ENCODE peak calls at places on chromosomes 5 and 9, in four cellular contexts. K, R, V and G are unnamed samples.
A peak's percentile ranks its signal among the peaks of the same experiment; 100 is the strongest.

GRCh38 chr5:139649082-139649991 is 1.2 kb downstream of the CXXC5 start:
- DNase-seq in V (peak; percentile 85), R (no peak), K (no peak), G (no peak)

GRCh38 chr9:107540167-107540566 is 50.6 kb upstream of the KLF4 start:
- DNase-seq in K (no peak), R (no peak), V (no peak), G (no peak)

GRCh38 chr5:31237159-31237558 is 43.7 kb downstream of the CDH6 start:
- DNase-seq in K (no peak), R (no peak), V (no peak), G (no peak)

GRCh38 chr9:135491764-135492163 is 8.7 kb upstream of the MRPS2 start:
- DNase-seq in R (no peak), V (no peak), K (no peak), G (no peak)

GRCh38 chr9:4567601-4568000 is 77.3 kb downstream of the SLC1A1 start:
- DNase-seq in R (no peak), K (no peak), V (no peak), G (no peak)

GRCh38 chr9:130805510-130806387 is 29.3 kb upstream of the ABL1 start:
- DNase-seq in K (no peak), V (no peak), R (peak; percentile 40), G (no peak)

GRCh38 chr9:11702529-11702928 is 990.7 kb upstream of the TYRP1 start:
- DNase-seq in K (no peak), V (no peak), R (no peak), G (no peak)

GRCh38 chr5:175377816-175378215 is 66.2 kb downstream of the DRD1 start:
- DNase-seq in R (peak; percentile 51), K (no peak), V (no peak), G (peak; percentile 70)

GRCh38 chr5:1760656-1761452 is 38.8 kb downstream of the MRPL36 start:
- DNase-seq in K (no peak), V (peak; percentile 46), R (no peak), G (no peak)

GRCh38 chr5:115601709-115602584 is at the start of gene TICAM2:
- DNase-seq in V (peak; percentile 80), R (peak; percentile 83), K (peak; percentile 34), G (no peak)

GRCh38 chr9:5566054-5566618 is 55.8 kb downstream of the PDCD1LG2 start:
- DNase-seq in K (peak; percentile 91), R (no peak), V (no peak), G (no peak)

GRCh38 chr5:23727271-23727670 is 219.9 kb downstream of the PRDM9 start:
- DNase-seq in K (no peak), V (no peak), R (no peak), G (no peak)

GRCh38 chr5:133595465-133595864 is 16.9 kb downstream of the FSTL4 start:
- DNase-seq in K (no peak), V (no peak), R (no peak), G (no peak)

GRCh38 chr5:129135633-129136032 is 41.1 kb downstream of the ISOC1 start:
- DNase-seq in R (no peak), V (no peak), K (no peak), G (no peak)

GRCh38 chr5:169814045-169814444 is 166.2 kb downstream of the INSYN2B start:
- DNase-seq in V (no peak), K (no peak), R (no peak), G (no peak)

GRCh38 chr9:114154597-114155102 is 687 bp upstream of the COL27A1 start:
- DNase-seq in R (peak; percentile 31), K (peak; percentile 37), V (peak; percentile 54), G (no peak)

GRCh38 chr5:27266184-27266583 is 227.8 kb upstream of the CDH9 start:
- DNase-seq in V (no peak), K (no peak), R (peak; percentile 72), G (no peak)

GRCh38 chr9:79812507-79813261 is 240.9 kb downstream of the TLE4 start:
- DNase-seq in K (no peak), V (no peak), R (peak; percentile 80), G (no peak)

GRCh38 chr5:112978836-112979235 is 2.2 kb downstream of the DCP2 start:
- DNase-seq in K (no peak), V (no peak), R (no peak), G (no peak)
- TF ChIP-seq EZH2 in K (no peak), V (no peak), R (no peak), G (no peak)

DNA sequence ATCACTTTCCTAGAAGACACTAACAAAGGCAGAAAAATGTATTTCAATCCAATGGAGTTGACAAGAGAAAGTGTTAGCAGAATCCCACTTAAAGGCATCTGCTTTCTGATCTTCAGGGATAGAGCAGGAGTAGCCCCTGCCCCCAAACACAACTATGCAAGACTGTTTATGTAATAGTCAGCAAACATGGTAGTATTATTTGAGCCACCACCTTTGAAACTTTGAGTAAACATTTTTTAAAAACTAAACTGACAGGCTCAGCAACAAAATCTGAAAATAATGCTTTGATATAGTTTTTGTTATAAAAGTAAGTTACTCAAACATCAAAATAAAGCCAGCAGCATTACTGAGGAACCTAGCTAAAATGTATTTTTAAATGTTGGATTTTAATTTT is 4.8 kb downstream of the ELL2 start:
- DNase-seq in K (no peak), V (no peak), R (no peak), G (no peak)
- H3K4me3 ChIP-seq in K (peak overlapping the region; percentile 48), V (no peak overlapping the region), R (peak overlapping the region; percentile 93), G (no peak overlapping the region)

DNA sequence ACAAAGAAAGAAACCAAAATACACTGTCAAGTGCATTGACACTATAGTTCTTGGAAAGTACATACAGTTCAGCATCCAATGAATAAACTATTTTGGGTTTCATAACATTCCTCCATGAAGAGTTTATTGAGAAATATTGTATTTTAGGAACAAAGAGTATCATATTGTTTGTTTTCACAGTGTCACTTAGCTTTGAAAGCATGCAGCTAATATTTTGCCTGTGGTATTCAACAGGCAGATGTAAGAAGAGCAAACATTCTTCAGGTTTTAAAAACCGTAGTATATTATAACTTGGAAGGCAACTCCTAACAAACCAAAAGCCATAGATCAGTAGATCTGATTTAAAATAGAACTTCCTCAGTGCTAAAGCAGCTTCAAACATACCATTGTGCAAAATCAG is 4.5 kb downstream of the PRELID2 start:
- DNase-seq in R (peak; percentile 59), K (no peak), V (no peak), G (no peak)
- H3K9ac ChIP-seq in R (no peak overlapping the region), K (no peak overlapping the region), V (no peak overlapping the region), G (no peak overlapping the region)

DNA sequence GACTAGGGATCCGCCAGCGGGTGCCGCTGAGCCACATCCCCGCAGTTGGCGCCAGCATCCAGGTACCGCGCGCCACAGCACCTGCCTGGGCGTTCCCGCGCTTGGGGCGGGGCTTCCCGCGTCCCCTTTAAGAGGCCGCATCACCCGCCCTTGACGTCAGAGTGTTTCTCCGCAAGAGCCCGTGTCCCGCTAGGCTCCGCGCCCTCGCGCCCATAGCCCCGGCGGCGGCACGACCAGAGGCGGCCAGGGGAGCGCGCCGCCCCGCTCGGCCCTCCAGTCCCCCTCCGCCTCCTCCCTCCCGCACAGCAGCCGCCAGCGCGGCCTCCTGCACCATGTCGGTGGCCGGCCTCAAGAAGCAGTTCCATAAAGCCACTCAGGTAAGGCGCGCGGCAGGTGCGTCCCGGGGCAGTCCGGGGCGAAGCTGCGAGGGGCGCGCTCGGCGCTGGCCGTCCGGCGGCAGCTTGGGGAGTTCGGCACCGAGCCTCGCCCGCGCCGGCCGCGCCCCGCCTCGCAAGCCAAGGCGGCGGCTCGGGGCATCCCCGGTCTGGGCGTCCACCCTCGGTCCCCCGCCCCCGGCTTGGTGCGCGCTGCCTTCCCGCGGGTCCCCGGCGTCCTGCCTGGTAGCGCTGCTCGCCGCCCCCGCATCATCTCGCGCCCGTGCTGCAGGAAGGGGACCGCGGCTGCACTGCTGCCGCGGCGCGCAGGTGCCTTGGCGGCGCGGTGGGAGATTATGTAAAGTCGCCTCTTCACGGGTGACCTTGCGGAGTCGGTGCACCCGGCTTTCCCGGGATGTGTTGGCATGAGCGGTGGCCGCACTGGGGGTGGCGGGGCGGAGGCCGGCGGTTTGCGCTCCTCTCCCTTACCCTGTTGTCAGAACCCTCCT is at the start of gene SH3GL2:
- DNase-seq in R (peak; percentile 28), K (peak; percentile 35), V (peak; percentile 92), G (no peak)
- TF ChIP-seq EZH2 in R (peak; percentile 60), K (peak; percentile 7), V (no peak), G (no peak)

DNA sequence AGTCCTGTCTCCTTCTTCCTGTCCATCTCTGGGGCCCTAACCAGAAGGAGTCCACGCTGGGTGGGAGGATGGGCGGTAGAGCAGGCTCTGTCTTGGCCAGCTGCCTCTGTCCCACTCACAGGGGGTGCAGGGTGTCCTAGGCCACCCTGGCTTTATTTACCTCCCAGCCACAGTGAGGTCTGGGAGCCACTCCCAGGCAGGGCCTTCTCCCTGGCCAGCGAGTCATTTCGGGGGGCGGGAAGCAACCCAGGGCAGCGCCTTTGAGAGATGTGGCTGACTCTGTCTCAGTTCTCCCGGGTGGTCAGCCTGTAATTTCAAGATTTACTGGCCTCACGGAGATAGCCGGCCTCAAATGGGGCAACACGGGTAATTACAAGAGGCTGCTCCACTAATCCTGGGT is 67.4 kb upstream of the PTCH1 start:
- DNase-seq in R (no peak), V (no peak), K (no peak), G (no peak)
- H3K4me3 ChIP-seq in R (no peak overlapping the region), V (no peak overlapping the region), K (no peak overlapping the region), G (no peak overlapping the region)

GRCh38 chr9:37574241-37574721 is 1.9 kb downstream of the FBXO10 start:
- DNase-seq in V (no peak), K (no peak), R (peak; percentile 24), G (peak; percentile 52)
- H3K9ac ChIP-seq in V (no peak overlapping the region), K (no peak overlapping the region), R (no peak overlapping the region), G (no peak overlapping the region)

DNA sequence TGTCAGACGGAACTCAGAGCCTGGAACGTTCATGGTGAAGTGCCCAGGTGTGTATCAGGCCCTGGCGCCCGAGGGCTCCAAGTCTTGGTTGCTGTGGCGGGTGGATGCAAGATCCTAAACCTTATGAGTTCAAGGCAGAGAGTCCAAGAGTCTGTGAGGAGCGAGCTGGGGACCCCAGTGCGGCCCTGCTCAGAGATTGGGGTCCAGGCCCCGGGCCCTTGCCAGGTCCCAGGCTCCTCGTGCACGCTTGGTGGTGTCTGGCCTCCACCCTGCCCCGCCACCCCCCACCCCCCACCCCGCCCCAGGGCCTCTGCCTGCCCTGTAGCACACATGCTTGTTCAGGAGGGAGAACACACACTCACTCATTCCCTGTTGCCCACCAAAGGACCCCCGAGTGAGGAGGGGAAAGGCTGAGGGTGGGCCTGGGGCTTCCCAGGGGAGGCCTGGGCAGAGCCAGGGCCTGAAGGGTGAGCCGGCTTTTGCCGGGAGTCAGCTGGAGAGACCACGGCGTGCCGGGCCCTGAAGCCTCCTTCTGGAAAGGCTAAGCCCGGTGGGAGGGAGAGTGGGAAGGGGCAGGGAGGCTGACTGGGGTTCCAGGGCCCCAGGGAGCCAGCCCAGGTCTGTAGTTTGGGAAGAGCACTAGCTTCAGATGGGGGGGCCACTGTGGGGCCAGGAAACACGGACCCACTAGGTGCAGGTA is 37.1 kb downstream of the FAM163B start:
- DNase-seq in R (no peak), K (no peak), V (no peak), G (no peak)
- TF ChIP-seq EZH2 in R (no peak), K (no peak), V (no peak), G (no peak)